ENCODE peak calls at places on chromosomes 5 and 9, in four cellular contexts. K, L, I and X are unnamed samples.
A peak's percentile ranks its signal among the peaks of the same experiment; 100 is the strongest.

GRCh38 chr5:124650960-124651662 is 95.3 kb downstream of the ZNF608 start:
- DNase-seq in L (peak; percentile 82), K (no peak), I (no peak), X (peak; percentile 77)

GRCh38 chr5:112555691-112556090 is 136.6 kb upstream of the EPB41L4A start:
- DNase-seq in I (no peak), L (peak; percentile 14), K (no peak), X (peak; percentile 20)

GRCh38 chr5:176658007-176658599 is 10.8 kb downstream of the TSPAN17 start:
- DNase-seq in I (peak; percentile 84), L (peak; percentile 80), K (peak; percentile 78), X (peak; percentile 74)

GRCh38 chr5:96344678-96345612 is 88.1 kb downstream of the PCSK1 start:
- DNase-seq in L (peak; percentile 94), I (peak; percentile 52), K (peak; percentile 47), X (peak; percentile 91)

GRCh38 chr5:54438601-54439399 is 16.7 kb upstream of the HSPB3 start:
- DNase-seq in I (no peak), K (no peak), L (no peak), X (no peak)

GRCh38 chr5:123087173-123088030 is 1.6 kb upstream of the PRDM6 start:
- DNase-seq in K (no peak), L (no peak), I (no peak), X (no peak)

GRCh38 chr5:79983618-79984017 is 7.4 kb downstream of the MTX3 start:
- DNase-seq in K (no peak), I (no peak), L (no peak), X (no peak)

GRCh38 chr9:112115955-112116354 is 59.1 kb downstream of the SUSD1 start:
- DNase-seq in K (no peak), L (no peak), I (no peak), X (no peak)

GRCh38 chr9:107717608-107718314 is 228.2 kb upstream of the KLF4 start:
- DNase-seq in I (no peak), K (no peak), L (no peak), X (no peak)

GRCh38 chr5:115366223-115366622 is 69.8 kb upstream of the CCDC112 start:
- DNase-seq in I (no peak), L (peak; percentile 95), K (peak; percentile 56), X (peak; percentile 92)

GRCh38 chr5:74126294-74126693 is 500.3 kb downstream of the ARHGEF28 start:
- DNase-seq in L (no peak), K (no peak), I (no peak), X (no peak)

GRCh38 chr5:2851895-2852294 is 100.4 kb upstream of the IRX2 start:
- DNase-seq in K (no peak), I (no peak), L (no peak), X (no peak)

GRCh38 chr9:7258688-7259396 is 501.1 kb downstream of the KDM4C start:
- DNase-seq in I (no peak), K (no peak), L (no peak), X (no peak)

GRCh38 chr9:7259544-7260241 is 501.9 kb downstream of the KDM4C start:
- DNase-seq in L (peak; percentile 15), I (no peak), K (no peak), X (no peak)
- TF ChIP-seq CTCF in L (peak; percentile 37), I (peak; percentile 21), K (peak; percentile 19), X (peak; percentile 7)

DNA sequence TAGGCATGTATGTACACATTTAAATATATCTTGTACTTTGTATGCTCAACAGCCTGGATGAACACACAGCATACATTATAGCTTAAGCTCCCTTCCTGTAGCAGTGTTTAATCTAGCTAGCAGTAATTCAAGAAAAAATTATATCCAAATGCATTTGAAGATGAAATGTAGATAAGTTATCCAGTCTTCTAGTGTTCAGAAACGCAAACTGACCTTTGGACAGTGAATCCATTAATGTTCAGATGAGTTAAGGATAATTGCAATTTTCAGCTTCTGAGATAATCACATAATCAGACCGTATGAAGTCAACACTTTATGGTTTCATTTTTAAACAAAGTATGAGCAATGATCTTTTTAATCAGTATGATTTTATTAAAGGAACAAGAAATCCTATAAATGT is 204.4 kb downstream of the KDM4C start:
- DNase-seq in I (no peak), K (no peak), L (no peak), X (no peak)
- H3K4me3 ChIP-seq in I (no peak overlapping the region), K (no peak overlapping the region), L (no peak overlapping the region), X (no peak overlapping the region)

GRCh38 chr5:15286659-15287058 is 213.3 kb upstream of the FBXL7 start:
- DNase-seq in K (no peak), L (peak; percentile 28), I (peak; percentile 35), X (peak; percentile 0)
- TF ChIP-seq CTCF in K (no peak), L (peak; percentile 43), I (peak; percentile 37), X (no peak)

GRCh38 chr9:6215562-6215961 is at the start of gene IL33:
- DNase-seq in I (peak; percentile 15), K (no peak), L (peak; percentile 15), X (peak; percentile 86)

GRCh38 chr9:6212722-6213375 is 2.8 kb upstream of the IL33 start:
- DNase-seq in L (peak; percentile 15), I (no peak), K (no peak), X (peak; percentile 53)

GRCh38 chr9:6214903-6215302 is 704 bp upstream of the IL33 start:
- DNase-seq in I (no peak), L (peak; percentile 49), K (no peak), X (peak; percentile 89)

GRCh38 chr9:6216002-6216401 is 395 bp downstream of the IL33 start:
- DNase-seq in L (no peak), I (no peak), K (no peak), X (no peak)

DNA sequence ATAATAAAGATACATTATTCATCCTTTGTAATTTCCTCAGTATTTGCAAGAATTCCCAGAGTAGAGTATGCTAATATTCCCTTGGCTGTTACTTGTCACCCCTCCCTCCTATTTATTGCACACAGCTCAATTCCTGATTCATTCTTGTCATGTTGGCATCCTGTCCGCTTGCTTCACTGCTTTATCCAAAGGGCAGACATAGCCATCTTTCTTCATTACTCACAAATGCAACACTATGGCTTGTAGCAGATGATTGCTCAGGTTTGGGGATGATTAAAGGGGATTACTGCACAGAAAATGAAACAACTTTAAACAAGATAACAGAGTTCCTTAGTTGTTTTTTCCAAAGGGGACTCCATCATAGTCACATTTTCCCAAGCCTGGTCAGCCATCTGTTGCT is 1.2 kb upstream of the IL33 start:
- DNase-seq in K (no peak), I (no peak), L (no peak), X (peak; percentile 78)
- H3K4me3 ChIP-seq in K (no peak overlapping the region), I (no peak overlapping the region), L (no peak overlapping the region), X (no peak overlapping the region)

DNA sequence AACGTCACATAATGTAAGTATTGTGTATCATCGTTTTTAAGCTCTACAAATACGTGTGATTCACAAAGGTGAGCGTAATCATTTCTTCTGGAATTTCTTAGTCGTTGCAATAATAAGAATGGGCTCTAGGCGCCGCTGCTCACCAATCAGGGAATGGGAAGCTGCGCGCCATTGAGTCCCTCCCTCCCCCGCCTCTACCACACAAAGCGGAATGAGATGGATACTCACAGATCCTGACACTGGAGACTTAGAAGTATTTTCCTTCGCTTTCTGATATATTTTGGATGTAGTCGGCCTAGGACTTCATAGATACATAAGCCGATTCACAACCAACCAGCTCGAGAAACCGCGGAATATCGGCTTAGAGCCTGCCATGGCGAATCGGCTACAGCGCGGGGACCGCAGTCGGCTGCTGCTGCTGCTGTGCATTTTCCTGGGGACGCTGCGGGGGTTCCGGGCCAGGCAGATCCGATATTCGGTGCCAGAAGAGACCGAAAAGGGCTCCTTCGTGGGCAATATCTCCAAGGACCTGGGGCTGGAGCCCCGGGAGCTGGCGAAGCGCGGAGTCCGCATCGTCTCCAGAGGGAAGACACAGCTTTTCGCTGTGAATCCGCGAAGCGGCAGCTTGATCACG is at the start of gene PCDHGA11:
- DNase-seq in I (no peak), K (no peak), L (peak; percentile 69), X (peak; percentile 84)
- TF ChIP-seq CTCF in I (peak; percentile 61), K (no peak), L (peak; percentile 71), X (peak; percentile 75)

GRCh38 chr5:132655821-132656773 is 1.9 kb upstream of the IL13 start:
- DNase-seq in I (peak; percentile 28), K (no peak), L (no peak), X (peak; percentile 22)

GRCh38 chr5:132657676-132658382 is at the start of gene IL13:
- DNase-seq in I (no peak), L (no peak), K (no peak), X (no peak)

GRCh38 chr5:132651838-132652476 is 6.0 kb upstream of the IL13 start:
- DNase-seq in K (no peak), L (no peak), I (no peak), X (no peak)

GRCh38 chr5:132656774-132657355 is 1.1 kb upstream of the IL13 start:
- DNase-seq in K (no peak), I (no peak), L (no peak), X (no peak)

DNA sequence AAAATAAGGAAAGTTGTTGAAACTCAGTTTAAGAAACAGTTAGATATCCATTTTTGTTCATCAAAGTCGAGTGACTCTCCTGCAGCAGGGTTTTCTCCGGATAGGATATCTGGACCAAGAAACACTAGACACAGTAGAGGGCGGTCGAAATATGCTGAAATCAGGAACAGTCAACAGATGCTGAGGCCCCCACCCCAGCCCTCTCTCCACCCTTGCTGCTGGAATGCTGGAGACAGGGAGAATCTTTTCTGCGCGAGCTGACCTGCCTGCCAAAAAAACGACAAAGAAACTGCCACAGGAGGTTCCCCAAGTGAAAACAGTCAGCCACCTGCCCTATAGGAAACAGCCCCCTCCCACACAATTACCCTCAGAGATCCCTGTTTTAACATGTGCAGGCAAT is 4.3 kb upstream of the IL13 start:
- DNase-seq in I (no peak), L (peak; percentile 16), K (no peak), X (peak; percentile 28)
- H3K4me3 ChIP-seq in I (no peak overlapping the region), L (no peak overlapping the region), K (no peak overlapping the region), X (no peak overlapping the region)

GRCh38 chr5:135750506-135750905 is 84.0 kb upstream of the SLC25A48 start:
- DNase-seq in I (no peak), L (no peak), K (no peak), X (no peak)
- TF ChIP-seq CTCF in I (no peak), L (peak; percentile 12), K (no peak), X (no peak)

DNA sequence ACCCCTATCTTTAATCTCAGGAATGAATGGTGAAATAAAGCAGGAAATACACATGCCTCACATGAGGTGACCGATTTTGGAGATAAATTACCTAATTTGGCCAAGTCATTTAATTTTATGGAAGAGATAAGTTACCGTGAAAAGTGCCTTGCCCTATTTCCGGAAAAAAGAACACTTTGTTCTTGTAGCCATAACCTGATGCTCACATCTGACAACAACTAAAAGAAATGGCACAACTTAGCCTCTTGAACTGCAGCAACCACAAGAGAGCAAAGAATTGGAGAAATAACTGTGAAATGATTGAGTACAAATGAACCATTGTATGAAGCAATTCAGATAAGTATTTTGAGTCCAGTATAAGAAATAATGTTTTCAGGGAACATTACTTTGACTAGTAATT is 628.1 kb upstream of the TYRP1 start:
- DNase-seq in L (peak; percentile 73), I (no peak), K (no peak), X (peak; percentile 17)
- H3K4me3 ChIP-seq in L (no peak overlapping the region), I (no peak overlapping the region), K (no peak overlapping the region), X (no peak overlapping the region)